ENCODE peak calls at places on chromosomes 7 and 10, in seven cellular contexts. One of them, this sample, is unnamed.

GRCh38 chr10:126088144-126088543 is 191.8 kb downstream of the FANK1 start:
- DNase-seq in activated CD8-positive, alpha-beta T cell treated with anti-CD3 and anti-CD28 coated beads for 36 hours: no peak
- DNase-seq in natural killer cell: no peak
- DNase-seq in upper lobe of right lung: no peak
- DNase-seq in upper lobe of left lung: no peak
- DNase-seq in A673: no peak
- DNase-seq in Peyer's patch: no peak
- DNase-seq in this sample: no peak

GRCh38 chr10:14779053-14779649 is 4.5 kb upstream of the FAM107B start:
- DNase-seq in A673: no peak
- DNase-seq in upper lobe of right lung: no peak
- DNase-seq in activated CD8-positive, alpha-beta T cell treated with anti-CD3 and anti-CD28 coated beads for 36 hours: no peak
- DNase-seq in upper lobe of left lung: no peak
- DNase-seq in Peyer's patch: no peak
- DNase-seq in natural killer cell: no peak
- DNase-seq in this sample: no peak

GRCh38 chr7:101163281-101164070 is 1.9 kb downstream of the VGF start:
- DNase-seq in A673: peak; percentile 65
- DNase-seq in upper lobe of left lung: no peak
- DNase-seq in Peyer's patch: no peak
- DNase-seq in natural killer cell: no peak
- DNase-seq in activated CD8-positive, alpha-beta T cell treated with anti-CD3 and anti-CD28 coated beads for 36 hours: no peak
- DNase-seq in upper lobe of right lung: no peak
- DNase-seq in this sample: no peak

GRCh38 chr10:72105098-72105475 is 16.7 kb upstream of the SPOCK2 start:
- DNase-seq in natural killer cell: no peak
- DNase-seq in upper lobe of left lung: no peak
- DNase-seq in activated CD8-positive, alpha-beta T cell treated with anti-CD3 and anti-CD28 coated beads for 36 hours: no peak
- DNase-seq in A673: no peak
- DNase-seq in upper lobe of right lung: no peak
- DNase-seq in Peyer's patch: no peak
- DNase-seq in this sample: no peak

GRCh38 chr10:17084258-17084657 is 45.4 kb downstream of the CUBN start:
- DNase-seq in upper lobe of left lung: no peak
- DNase-seq in natural killer cell: no peak
- DNase-seq in upper lobe of right lung: no peak
- DNase-seq in A673: no peak
- DNase-seq in activated CD8-positive, alpha-beta T cell treated with anti-CD3 and anti-CD28 coated beads for 36 hours: no peak
- DNase-seq in Peyer's patch: no peak
- DNase-seq in this sample: no peak

GRCh38 chr7:130269318-130269694 is 2.6 kb downstream of the CPA2 start:
- DNase-seq in natural killer cell: no peak
- DNase-seq in upper lobe of right lung: no peak
- DNase-seq in Peyer's patch: no peak
- DNase-seq in activated CD8-positive, alpha-beta T cell treated with anti-CD3 and anti-CD28 coated beads for 36 hours: no peak
- DNase-seq in upper lobe of left lung: no peak
- DNase-seq in A673: no peak
- DNase-seq in this sample: no peak

GRCh38 chr7:3455826-3456444 is 154.9 kb downstream of the SDK1 start:
- DNase-seq in A673: no peak
- DNase-seq in upper lobe of right lung: no peak
- DNase-seq in natural killer cell: no peak
- DNase-seq in activated CD8-positive, alpha-beta T cell treated with anti-CD3 and anti-CD28 coated beads for 36 hours: no peak
- DNase-seq in upper lobe of left lung: no peak
- DNase-seq in Peyer's patch: no peak
- DNase-seq in this sample: no peak

GRCh38 chr7:157555308-157555707 is 218.5 kb downstream of the DNAJB6 start:
- DNase-seq in activated CD8-positive, alpha-beta T cell treated with anti-CD3 and anti-CD28 coated beads for 36 hours: no peak
- DNase-seq in upper lobe of right lung: peak; percentile 40
- DNase-seq in A673: no peak
- DNase-seq in Peyer's patch: no peak
- DNase-seq in upper lobe of left lung: no peak
- DNase-seq in natural killer cell: no peak
- DNase-seq in this sample: no peak

GRCh38 chr10:36666451-36666850 is 458.9 kb upstream of the ANKRD30A start:
- DNase-seq in upper lobe of right lung: no peak
- DNase-seq in upper lobe of left lung: no peak
- DNase-seq in Peyer's patch: no peak
- DNase-seq in natural killer cell: no peak
- DNase-seq in activated CD8-positive, alpha-beta T cell treated with anti-CD3 and anti-CD28 coated beads for 36 hours: no peak
- DNase-seq in A673: no peak
- DNase-seq in this sample: no peak

GRCh38 chr7:148962823-148963582 is 65.3 kb downstream of the PDIA4 start:
- DNase-seq in Peyer's patch: peak; percentile 59
- DNase-seq in natural killer cell: peak; percentile 46
- DNase-seq in upper lobe of right lung: peak; percentile 76
- DNase-seq in upper lobe of left lung: peak; percentile 67
- DNase-seq in A673: peak; percentile 79
- DNase-seq in activated CD8-positive, alpha-beta T cell treated with anti-CD3 and anti-CD28 coated beads for 36 hours: peak; percentile 78
- DNase-seq in this sample: peak; percentile 17

GRCh38 chr10:70457759-70458305 is 16.4 kb upstream of the NODAL start:
- DNase-seq in Peyer's patch: no peak
- DNase-seq in A673: no peak
- DNase-seq in upper lobe of left lung: no peak
- DNase-seq in natural killer cell: no peak
- DNase-seq in activated CD8-positive, alpha-beta T cell treated with anti-CD3 and anti-CD28 coated beads for 36 hours: no peak
- DNase-seq in upper lobe of right lung: no peak
- DNase-seq in this sample: no peak

GRCh38 chr10:14004536-14004935 is 326.2 kb downstream of the FRMD4A start:
- DNase-seq in activated CD8-positive, alpha-beta T cell treated with anti-CD3 and anti-CD28 coated beads for 36 hours: no peak
- DNase-seq in natural killer cell: no peak
- DNase-seq in upper lobe of left lung: no peak
- DNase-seq in upper lobe of right lung: no peak
- DNase-seq in A673: no peak
- DNase-seq in Peyer's patch: no peak
- DNase-seq in this sample: no peak

GRCh38 chr7:5636914-5637313 is 144.5 kb downstream of the RNF216 start:
- DNase-seq in activated CD8-positive, alpha-beta T cell treated with anti-CD3 and anti-CD28 coated beads for 36 hours: no peak
- DNase-seq in upper lobe of right lung: no peak
- DNase-seq in upper lobe of left lung: no peak
- DNase-seq in natural killer cell: no peak
- DNase-seq in Peyer's patch: no peak
- DNase-seq in A673: peak; percentile 94
- DNase-seq in this sample: no peak

GRCh38 chr7:30348083-30348560 is 63.7 kb downstream of the ZNRF2 start:
- DNase-seq in A673: peak; percentile 82
- DNase-seq in activated CD8-positive, alpha-beta T cell treated with anti-CD3 and anti-CD28 coated beads for 36 hours: peak; percentile 62
- DNase-seq in Peyer's patch: peak; percentile 54
- DNase-seq in upper lobe of right lung: no peak
- DNase-seq in natural killer cell: peak; percentile 30
- DNase-seq in upper lobe of left lung: peak; percentile 50
- DNase-seq in this sample: no peak

GRCh38 chr10:60913091-60913490 is 30.9 kb downstream of the RHOBTB1 start:
- DNase-seq in upper lobe of left lung: no peak
- DNase-seq in A673: no peak
- DNase-seq in Peyer's patch: no peak
- DNase-seq in natural killer cell: no peak
- DNase-seq in upper lobe of right lung: no peak
- DNase-seq in activated CD8-positive, alpha-beta T cell treated with anti-CD3 and anti-CD28 coated beads for 36 hours: no peak
- DNase-seq in this sample: no peak

GRCh38 chr7:50957427-50957826 is 174.7 kb upstream of the GRB10 start:
- DNase-seq in activated CD8-positive, alpha-beta T cell treated with anti-CD3 and anti-CD28 coated beads for 36 hours: no peak
- DNase-seq in Peyer's patch: no peak
- DNase-seq in natural killer cell: no peak
- DNase-seq in A673: no peak
- DNase-seq in upper lobe of left lung: no peak
- DNase-seq in upper lobe of right lung: no peak
- DNase-seq in this sample: no peak

GRCh38 chr10:308572-309085 is 173.4 kb downstream of the ZMYND11 start:
- DNase-seq in natural killer cell: no peak
- DNase-seq in upper lobe of left lung: no peak
- DNase-seq in upper lobe of right lung: no peak
- DNase-seq in activated CD8-positive, alpha-beta T cell treated with anti-CD3 and anti-CD28 coated beads for 36 hours: no peak
- DNase-seq in Peyer's patch: no peak
- DNase-seq in A673: no peak
- DNase-seq in this sample: no peak

GRCh38 chr10:9926003-9926402 is 1091.7 kb upstream of the CELF2 start:
- DNase-seq in A673: no peak
- DNase-seq in upper lobe of right lung: no peak
- DNase-seq in natural killer cell: no peak
- DNase-seq in upper lobe of left lung: no peak
- DNase-seq in Peyer's patch: no peak
- DNase-seq in activated CD8-positive, alpha-beta T cell treated with anti-CD3 and anti-CD28 coated beads for 36 hours: no peak
- DNase-seq in this sample: no peak

GRCh38 chr10:114009281-114009996 is 34.2 kb upstream of the ADRB1 start:
- DNase-seq in upper lobe of right lung: no peak
- DNase-seq in Peyer's patch: no peak
- DNase-seq in activated CD8-positive, alpha-beta T cell treated with anti-CD3 and anti-CD28 coated beads for 36 hours: no peak
- DNase-seq in natural killer cell: no peak
- DNase-seq in upper lobe of left lung: no peak
- DNase-seq in A673: no peak
- DNase-seq in this sample: no peak

GRCh38 chr10:24209421-24209770 is 458 bp downstream of the KIAA1217 start:
- DNase-seq in natural killer cell: no peak
- DNase-seq in upper lobe of right lung: no peak
- DNase-seq in upper lobe of left lung: no peak
- DNase-seq in activated CD8-positive, alpha-beta T cell treated with anti-CD3 and anti-CD28 coated beads for 36 hours: peak; percentile 68
- DNase-seq in Peyer's patch: no peak
- DNase-seq in A673: peak; percentile 83
- DNase-seq in this sample: no peak

GRCh38 chr10:6035926-6036575 is 26.1 kb downstream of the IL2RA start:
- DNase-seq in A673: no peak
- DNase-seq in Peyer's patch: no peak
- DNase-seq in activated CD8-positive, alpha-beta T cell treated with anti-CD3 and anti-CD28 coated beads for 36 hours: peak; percentile 7
- DNase-seq in natural killer cell: no peak
- DNase-seq in upper lobe of right lung: no peak
- DNase-seq in upper lobe of left lung: no peak
- DNase-seq in this sample: no peak

DNA sequence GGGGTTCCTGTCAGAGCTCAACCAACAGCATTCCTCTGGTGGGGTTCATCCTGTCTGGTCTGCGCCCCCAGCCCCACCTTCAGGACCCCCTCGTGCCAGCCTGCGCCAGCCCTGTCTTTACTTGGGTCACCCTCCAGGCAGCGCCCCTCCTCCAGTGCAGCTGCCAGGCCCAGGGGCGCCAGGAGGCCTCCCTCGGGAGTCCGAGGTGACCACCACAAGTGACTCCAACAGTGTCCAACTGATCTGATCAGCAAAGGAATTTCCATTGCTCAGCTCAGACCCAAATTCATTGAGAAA is 10.6 kb downstream of the WDR86 start:
- DNase-seq in upper lobe of right lung: no peak
- DNase-seq in Peyer's patch: no peak
- DNase-seq in A673: no peak
- DNase-seq in natural killer cell: no peak
- DNase-seq in upper lobe of left lung: no peak
- DNase-seq in activated CD8-positive, alpha-beta T cell treated with anti-CD3 and anti-CD28 coated beads for 36 hours: no peak
- DNase-seq in this sample: no peak
- TF ChIP-seq CTCF in upper lobe of right lung: no peak
- TF ChIP-seq CTCF in Peyer's patch: no peak
- TF ChIP-seq CTCF in A673: no peak
- TF ChIP-seq CTCF in natural killer cell: no peak
- TF ChIP-seq CTCF in upper lobe of left lung: no peak
- TF ChIP-seq CTCF in activated CD8-positive, alpha-beta T cell treated with anti-CD3 and anti-CD28 coated beads for 36 hours: no peak
- TF ChIP-seq CTCF in this sample: no peak

GRCh38 chr7:143343596-143343995 is 18.9 kb downstream of the FAM131B start:
- DNase-seq in activated CD8-positive, alpha-beta T cell treated with anti-CD3 and anti-CD28 coated beads for 36 hours: no peak
- DNase-seq in A673: no peak
- DNase-seq in upper lobe of left lung: no peak
- DNase-seq in natural killer cell: no peak
- DNase-seq in Peyer's patch: no peak
- DNase-seq in upper lobe of right lung: no peak
- DNase-seq in this sample: no peak
- TF ChIP-seq CTCF in activated CD8-positive, alpha-beta T cell treated with anti-CD3 and anti-CD28 coated beads for 36 hours: no peak
- TF ChIP-seq CTCF in A673: no peak
- TF ChIP-seq CTCF in upper lobe of left lung: no peak
- TF ChIP-seq CTCF in natural killer cell: no peak
- TF ChIP-seq CTCF in Peyer's patch: no peak
- TF ChIP-seq CTCF in upper lobe of right lung: no peak
- TF ChIP-seq CTCF in this sample: no peak

DNA sequence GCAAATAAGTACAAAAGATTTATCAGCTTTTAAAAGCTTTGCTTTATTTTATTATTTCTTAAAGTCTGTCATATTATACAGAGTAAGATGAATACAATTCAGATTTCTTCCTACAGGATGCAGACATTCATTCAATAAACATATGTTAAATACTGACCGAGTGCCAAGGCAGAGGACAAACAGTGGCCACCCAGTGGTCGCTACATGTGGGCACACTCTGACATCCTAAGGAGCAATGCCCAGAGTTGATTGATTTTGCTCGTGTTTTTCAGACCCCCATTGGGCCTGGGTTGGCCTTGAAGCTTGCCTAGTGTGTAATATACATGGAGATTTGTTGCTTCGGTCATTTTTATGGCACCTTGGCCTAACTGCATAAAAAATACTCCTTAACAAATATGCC is 201.2 kb downstream of the CCDC3 start:
- DNase-seq in upper lobe of left lung: no peak
- DNase-seq in A673: no peak
- DNase-seq in natural killer cell: no peak
- DNase-seq in upper lobe of right lung: no peak
- DNase-seq in activated CD8-positive, alpha-beta T cell treated with anti-CD3 and anti-CD28 coated beads for 36 hours: no peak
- DNase-seq in Peyer's patch: no peak
- DNase-seq in this sample: no peak
- TF ChIP-seq CTCF in upper lobe of left lung: no peak
- TF ChIP-seq CTCF in A673: peak; percentile 21
- TF ChIP-seq CTCF in natural killer cell: no peak
- TF ChIP-seq CTCF in upper lobe of right lung: no peak
- TF ChIP-seq CTCF in activated CD8-positive, alpha-beta T cell treated with anti-CD3 and anti-CD28 coated beads for 36 hours: no peak
- TF ChIP-seq CTCF in Peyer's patch: peak; percentile 6
- TF ChIP-seq CTCF in this sample: peak; percentile 40

GRCh38 chr10:121592155-121592890 is 5.9 kb downstream of the FGFR2 start:
- DNase-seq in upper lobe of right lung: peak; percentile 1
- DNase-seq in A673: no peak
- DNase-seq in upper lobe of left lung: no peak
- DNase-seq in natural killer cell: no peak
- DNase-seq in activated CD8-positive, alpha-beta T cell treated with anti-CD3 and anti-CD28 coated beads for 36 hours: no peak
- DNase-seq in Peyer's patch: no peak
- DNase-seq in this sample: no peak
- TF ChIP-seq CTCF in upper lobe of right lung: peak; percentile 4
- TF ChIP-seq CTCF in A673: no peak
- TF ChIP-seq CTCF in upper lobe of left lung: no peak
- TF ChIP-seq CTCF in natural killer cell: no peak
- TF ChIP-seq CTCF in activated CD8-positive, alpha-beta T cell treated with anti-CD3 and anti-CD28 coated beads for 36 hours: no peak
- TF ChIP-seq CTCF in Peyer's patch: no peak
- TF ChIP-seq CTCF in this sample: peak; percentile 41

This sample was measured in progenitor cell of endocrine pancreas.